ENCODE peak calls at places on chromosomes 11 and 22, in eight cellular contexts. D is Kasumi-1; J is heart right ventricle; B is spleen; Z is lower lobe of right lung; W is stimulated activated CD4-positive, alpha-beta T cell treated with anti-CD3 and anti-CD28 coated beads, Interleukin-2, amount 100 ng/mL, for 48 hours; T is activated CD8-positive, alpha-beta memory T cell treated with anti-CD3 and anti-CD28 coated beads, Interleukin-2, amount 10 ng/mL, durations not matched to agents 7 days and 5 days; E is RPMI7951. F is an unnamed sample.

GRCh38 chr22:43060213-43060612 is 29.0 kb downstream of the TTLL1 start:
- DNase-seq in Z (peak), E (no peak), W (peak), B (no peak), D (peak), J (no peak), T (peak), F (peak)

GRCh38 chr22:42905702-42906183 is 48.7 kb upstream of the ARFGAP3 start:
- DNase-seq in W (no peak), J (peak), T (no peak), Z (peak), E (no peak), D (no peak), B (no peak), F (no peak)

GRCh38 chr22:33985506-33985905 is 65.2 kb upstream of the LARGE1 start:
- DNase-seq in D (no peak), E (no peak), Z (no peak), J (no peak), W (no peak), T (no peak), B (no peak), F (no peak)

GRCh38 chr11:125404136-125404810 is 91.8 kb downstream of the FEZ1 start:
- DNase-seq in D (no peak), B (peak), Z (no peak), J (no peak), E (no peak), T (no peak), W (no peak), F (no peak)

GRCh38 chr11:100732949-100733348 is 45.9 kb downstream of the ARHGAP42 start:
- DNase-seq in W (no peak), Z (no peak), J (no peak), D (no peak), B (no peak), E (no peak), T (no peak), F (no peak)

GRCh38 chr11:68803766-68804165 is 38.0 kb downstream of the CPT1A start:
- DNase-seq in B (no peak), J (no peak), E (no peak), D (no peak), T (no peak), Z (no peak), W (no peak), F (no peak)

GRCh38 chr11:73218106-73218829 is at the start of gene P2RY2:
- DNase-seq in T (peak), E (peak), Z (peak), B (peak), J (peak), D (peak), W (peak), F (peak)

GRCh38 chr11:119752324-119752723 is 23.3 kb upstream of the NECTIN1 start:
- DNase-seq in J (no peak), E (no peak), W (no peak), T (no peak), Z (no peak), B (peak), D (no peak), F (no peak)

F was measured in natural killer cell.